ENCODE peak calls at places on chromosome 1, in six cellular contexts. T, Z, J, I, K and W are unnamed samples.
A peak's percentile ranks its signal among the peaks of the same experiment; 100 is the strongest.

GRCh38 chr1:6502000-6502891 is 10.8 kb upstream of the PLEKHG5 start:
- DNase-seq in Z (no peak), K (no peak), J (no peak), I (no peak), T (no peak), W (no peak)

GRCh38 chr1:64308856-64309255 is 105.4 kb downstream of the UBE2U start:
- DNase-seq in I (no peak), J (no peak), T (no peak), K (no peak), Z (no peak), W (no peak)

GRCh38 chr1:169892819-169893644 is 664 bp downstream of the SCYL3 start:
- DNase-seq in K (no peak), I (peak; percentile 39), T (no peak), J (no peak), Z (no peak), W (peak; percentile 17)

GRCh38 chr1:64922336-64922735 is 44.0 kb downstream of the JAK1 start:
- DNase-seq in K (no peak), I (no peak), T (peak; percentile 48), J (peak; percentile 50), Z (no peak), W (no peak)

GRCh38 chr1:231866392-231867331 is 240.1 kb downstream of the DISC1 start:
- DNase-seq in J (peak; percentile 47), T (peak; percentile 38), Z (peak; percentile 22), K (peak; percentile 27), I (peak; percentile 61), W (peak; percentile 69)

GRCh38 chr1:161790587-161791317 is 24.6 kb downstream of the ATF6 start:
- DNase-seq in Z (no peak), I (no peak), T (no peak), J (no peak), K (no peak), W (no peak)

GRCh38 chr1:206911064-206911663 is 10.6 kb downstream of the FCMR start:
- DNase-seq in I (peak; percentile 81), J (peak; percentile 38), K (peak; percentile 54), Z (no peak), T (peak; percentile 47), W (no peak)

GRCh38 chr1:89516055-89516454 is 8.6 kb upstream of the LRRC8B start:
- DNase-seq in T (no peak), J (no peak), K (peak; percentile 48), Z (peak; percentile 33), I (peak; percentile 68), W (no peak)

GRCh38 chr1:61157420-61157987 is 75.1 kb downstream of the NFIA start:
- DNase-seq in J (no peak), Z (peak; percentile 58), T (no peak), I (peak; percentile 91), K (peak; percentile 80), W (peak; percentile 80)

GRCh38 chr1:186577201-186577600 is 103.0 kb downstream of the PTGS2 start:
- DNase-seq in T (no peak), K (no peak), J (no peak), Z (no peak), I (no peak), W (no peak)

GRCh38 chr1:150150511-150151021 is 850 bp downstream of the PLEKHO1 start:
- DNase-seq in K (no peak), T (no peak), Z (no peak), I (no peak), J (peak; percentile 19), W (no peak)

GRCh38 chr1:34306568-34306967 is 129.9 kb downstream of the C1orf94 start:
- DNase-seq in K (no peak), Z (no peak), I (no peak), T (no peak), J (no peak), W (no peak)

GRCh38 chr1:221611930-221612777 is 129.7 kb downstream of the DUSP10 start:
- DNase-seq in J (no peak), I (peak; percentile 88), Z (peak; percentile 83), T (no peak), K (peak; percentile 20), W (peak; percentile 75)

GRCh38 chr1:45840704-45841103 is 37.3 kb downstream of the MAST2 start:
- DNase-seq in T (no peak), J (no peak), Z (no peak), I (no peak), K (peak; percentile 31), W (no peak)

GRCh38 chr1:150877220-150877516 is 769 bp upstream of the ARNT start:
- DNase-seq in K (no peak), I (no peak), Z (no peak), J (no peak), T (no peak), W (no peak)

GRCh38 chr1:85195703-85196102 is 5.1 kb downstream of the SYDE2 start:
- DNase-seq in I (no peak), Z (no peak), K (no peak), J (no peak), T (no peak), W (no peak)

GRCh38 chr1:223732993-223733798 is 20.9 kb downstream of the CAPN2 start:
- DNase-seq in K (no peak), Z (no peak), J (no peak), I (peak; percentile 63), T (no peak), W (no peak)

GRCh38 chr1:161216945-161217712 is 2.0 kb downstream of the FCER1G start:
- DNase-seq in J (no peak), I (peak; percentile 60), Z (no peak), T (no peak), K (peak; percentile 89), W (no peak)